ENCODE peak calls at places on chromosome 17, in ten cellular contexts. O, L, P, R, M, K, Z, Q, N and E are unnamed samples.

GRCh38 chr17:31674305-31674704 is 184.7 kb downstream of the COPRS start:
- DNase-seq in Q (no peak), R (peak), L (no peak), O (no peak), P (no peak), Z (peak), N (no peak), K (no peak), M (no peak), E (no peak)

GRCh38 chr17:57667461-57667923 is 77.6 kb downstream of the CCDC182 start:
- DNase-seq in Q (no peak), N (no peak), L (no peak), P (no peak), Z (no peak), M (no peak), K (peak), R (no peak), O (no peak), E (no peak)

GRCh38 chr17:53191878-53192277 is 630.8 kb upstream of the KIF2B start:
- DNase-seq in Z (no peak), M (no peak), L (no peak), Q (no peak), R (no peak), N (no peak), O (no peak), K (no peak), P (no peak), E (no peak)

GRCh38 chr17:59331929-59332889 is 754 bp downstream of the YPEL2 start:
- DNase-seq in N (peak), Z (no peak), P (peak), L (no peak), M (no peak), R (peak), Q (peak), O (peak), K (peak), E (no peak)

GRCh38 chr17:61345825-61346628 is 53.6 kb upstream of the TBX2 start:
- DNase-seq in Q (no peak), P (no peak), R (no peak), O (no peak), M (no peak), N (no peak), L (no peak), K (no peak), Z (no peak), E (no peak)

GRCh38 chr17:82937411-82938371 is 97.9 kb upstream of the ZNF750 start:
- DNase-seq in Z (no peak), Q (no peak), N (peak), P (peak), R (no peak), M (no peak), K (no peak), L (no peak), O (no peak), E (no peak)

GRCh38 chr17:15262291-15263205 is 2.6 kb downstream of the PMP22 start:
- DNase-seq in K (peak), O (no peak), Z (peak), R (peak), L (no peak), P (peak), N (peak), Q (no peak), M (peak), E (no peak)

GRCh38 chr17:49908782-49909714 is 59.9 kb upstream of the DLX4 start:
- DNase-seq in R (no peak), L (no peak), N (no peak), O (no peak), Z (no peak), K (no peak), Q (no peak), M (no peak), P (no peak), E (no peak)

GRCh38 chr17:6995500-6996255 is at the start of gene ALOX12:
- DNase-seq in K (no peak), Q (no peak), L (no peak), O (no peak), Z (no peak), R (no peak), N (no peak), M (no peak), P (no peak), E (no peak)

GRCh38 chr17:63477471-63478440 is 895 bp downstream of the ACE start:
- DNase-seq in N (no peak), L (no peak), R (peak), P (no peak), Z (no peak), Q (no peak), K (no peak), O (no peak), M (no peak), E (no peak)

GRCh38 chr17:80899402-80900268 is 92.0 kb upstream of the CHMP6 start:
- DNase-seq in P (no peak), M (peak), N (no peak), O (peak), Q (peak), L (peak), K (peak), Z (no peak), R (peak), E (peak)

GRCh38 chr17:57677858-57678257 is 67.2 kb downstream of the CCDC182 start:
- DNase-seq in Z (no peak), P (no peak), Q (no peak), R (no peak), N (no peak), O (no peak), L (no peak), K (peak), M (no peak), E (no peak)

GRCh38 chr17:73160980-73161630 is 3.7 kb upstream of the SSTR2 start:
- DNase-seq in O (no peak), R (no peak), Q (no peak), Z (no peak), M (no peak), K (no peak), P (no peak), L (no peak), N (no peak), E (no peak)